ENCODE peak calls at places on chromosome 9, in four cellular contexts. H is IMR-90, C is A549, Z is K562. A is an unnamed sample.

GRCh38 chr9:128881627-128881883 is 195 bp downstream of the KYAT1 start:
- DNase-seq in C (no peak), Z (no peak), H (no peak), A (no peak)

GRCh38 chr9:69466151-69466550 is 141.1 kb downstream of the ENTREP1 start:
- DNase-seq in C (no peak), H (peak; percentile 84), Z (no peak), A (no peak)

GRCh38 chr9:92669527-92669889 is 423 bp downstream of the IPPK start:
- DNase-seq in C (no peak), H (no peak), Z (peak; percentile 58), A (no peak)

GRCh38 chr9:137705443-137705863 is 86.6 kb downstream of the EHMT1 start:
- DNase-seq in Z (no peak), H (no peak), C (no peak), A (no peak)

GRCh38 chr9:126788631-126789349 is 16.1 kb upstream of the ZBTB43 start:
- DNase-seq in Z (no peak), H (peak; percentile 57), C (peak; percentile 63), A (no peak)

GRCh38 chr9:95784318-95784717 is 91.2 kb upstream of the ERCC6L2 start:
- DNase-seq in Z (no peak), H (no peak), C (no peak), A (no peak)

GRCh38 chr9:137989156-137989555 is 111.6 kb downstream of the CACNA1B start:
- DNase-seq in H (no peak), Z (no peak), C (no peak), A (no peak)

GRCh38 chr9:112245126-112245525 is 70.0 kb upstream of the SUSD1 start:
- DNase-seq in Z (no peak), H (no peak), C (no peak), A (no peak)

GRCh38 chr9:18296702-18297531 is 177.0 kb upstream of the ADAMTSL1 start:
- DNase-seq in H (peak; percentile 53), Z (no peak), C (no peak), A (no peak)

GRCh38 chr9:12785251-12785880 is 10.5 kb downstream of the LURAP1L start:
- DNase-seq in H (peak; percentile 55), C (peak; percentile 86), Z (no peak), A (no peak)

GRCh38 chr9:6068983-6069382 is 53.6 kb upstream of the RANBP6 start:
- DNase-seq in H (no peak), C (no peak), Z (no peak), A (no peak)

GRCh38 chr9:90870646-90871326 is 69.2 kb downstream of the SYK start:
- DNase-seq in Z (peak; percentile 21), C (peak; percentile 37), H (peak; percentile 44), A (peak; percentile 25)

GRCh38 chr9:137607141-137607857 is 1.8 kb downstream of the ARRDC1 start:
- DNase-seq in Z (no peak), H (peak; percentile 33), C (no peak), A (no peak)

GRCh38 chr9:34403554-34404380 is 27.1 kb upstream of the MYORG start:
- DNase-seq in C (peak; percentile 66), H (peak; percentile 68), Z (peak; percentile 73), A (peak; percentile 50)

GRCh38 chr9:90012825-90013425 is 408.1 kb downstream of the GADD45G start:
- DNase-seq in C (no peak), Z (no peak), H (no peak), A (no peak)

GRCh38 chr9:30851600-30851999 is 1532.8 kb upstream of the ACO1 start:
- DNase-seq in C (no peak), Z (no peak), H (no peak), A (no peak)

GRCh38 chr9:80811662-80812061 is 877.7 kb downstream of the TLE1 start:
- DNase-seq in C (no peak), H (no peak), Z (no peak), A (no peak)

GRCh38 chr9:101235105-101235866 is 149.5 kb downstream of the BAAT start:
- DNase-seq in C (peak; percentile 35), H (no peak), Z (peak; percentile 17), A (peak; percentile 45)

GRCh38 chr9:34600908-34601307 is 11.0 kb downstream of the RPP25L start:
- DNase-seq in H (no peak), Z (no peak), C (no peak), A (no peak)

GRCh38 chr9:81632599-81632998 is 56.7 kb downstream of the TLE1 start:
- DNase-seq in C (peak; percentile 54), H (peak; percentile 94), Z (no peak), A (no peak)

GRCh38 chr9:68523367-68523936 is 17.2 kb downstream of the TMEM252 start:
- DNase-seq in H (no peak), C (no peak), Z (no peak), A (no peak)

GRCh38 chr9:71655778-71656177 is 112.5 kb downstream of the CEMIP2 start:
- DNase-seq in H (no peak), Z (no peak), C (no peak), A (no peak)

GRCh38 chr9:89701221-89701798 is 96.5 kb downstream of the GADD45G start:
- DNase-seq in Z (no peak), H (no peak), C (no peak), A (no peak)

GRCh38 chr9:6270896-6271295 is 55.3 kb downstream of the IL33 start:
- DNase-seq in C (no peak), H (no peak), Z (no peak), A (no peak)

GRCh38 chr9:38708759-38709158 is 11.2 kb downstream of the FAM240B start:
- DNase-seq in C (no peak), Z (no peak), H (no peak), A (no peak)

GRCh38 chr9:98778251-98778650 is 18.1 kb downstream of the ANKS6 start:
- DNase-seq in H (no peak), Z (no peak), C (no peak), A (no peak)

GRCh38 chr9:21323091-21323490 is 12.1 kb downstream of the KLHL9 start:
- DNase-seq in Z (no peak), C (no peak), H (no peak), A (no peak)
- TF ChIP-seq MAZ in Z (no peak), C (no peak), H (no peak), A (no peak)

DNA sequence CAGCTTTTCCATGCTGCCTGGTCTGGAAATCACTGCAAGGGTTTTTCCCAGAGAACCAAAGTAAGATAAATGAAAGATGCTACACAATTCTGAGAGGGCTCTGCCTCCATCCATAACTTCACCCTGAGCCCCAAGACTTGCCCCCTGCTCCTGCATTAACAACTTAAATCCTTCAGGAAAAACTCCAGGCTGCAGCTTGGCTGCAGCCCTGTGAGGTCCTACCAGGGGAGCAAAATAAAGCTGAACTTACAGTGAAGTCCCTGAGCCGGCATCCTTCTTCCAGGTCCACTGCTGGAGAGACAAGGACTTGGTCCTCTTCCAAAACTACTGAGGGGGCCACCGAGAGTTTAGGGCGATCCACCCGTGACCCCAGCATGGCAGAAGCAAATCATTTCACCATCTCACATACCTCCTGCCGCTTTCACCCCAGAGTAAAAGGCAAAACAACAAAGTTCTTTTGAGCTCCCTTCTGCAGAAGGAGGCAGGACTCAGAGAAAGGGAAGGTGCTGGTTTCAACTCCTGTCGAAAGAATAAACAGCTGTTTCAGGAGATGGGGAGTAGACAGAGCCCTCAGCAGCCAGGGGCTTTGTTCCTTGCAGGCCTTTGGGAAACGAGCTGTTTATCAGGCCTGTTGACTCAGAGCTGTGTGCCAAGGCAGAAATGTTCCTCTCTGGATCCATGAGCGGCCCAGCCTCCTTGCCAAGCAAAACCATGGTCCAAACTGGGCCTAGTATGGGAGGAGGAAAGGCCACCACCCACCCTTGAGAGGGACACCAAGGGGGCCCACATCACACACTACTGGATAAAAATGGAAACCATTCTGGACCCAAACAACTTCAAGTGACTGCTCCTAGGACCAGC is 20.6 kb downstream of the GGTA1 start:
- DNase-seq in H (no peak), C (no peak), Z (no peak), A (no peak)
- TF ChIP-seq MAZ in H (no peak), C (no peak), Z (no peak), A (no peak)

GRCh38 chr9:653421-653820 is 188.1 kb upstream of the DMRT1 start:
- DNase-seq in Z (no peak), H (no peak), C (no peak), A (no peak)
- TF ChIP-seq MAZ in Z (no peak), H (no peak), C (no peak), A (no peak)

DNA sequence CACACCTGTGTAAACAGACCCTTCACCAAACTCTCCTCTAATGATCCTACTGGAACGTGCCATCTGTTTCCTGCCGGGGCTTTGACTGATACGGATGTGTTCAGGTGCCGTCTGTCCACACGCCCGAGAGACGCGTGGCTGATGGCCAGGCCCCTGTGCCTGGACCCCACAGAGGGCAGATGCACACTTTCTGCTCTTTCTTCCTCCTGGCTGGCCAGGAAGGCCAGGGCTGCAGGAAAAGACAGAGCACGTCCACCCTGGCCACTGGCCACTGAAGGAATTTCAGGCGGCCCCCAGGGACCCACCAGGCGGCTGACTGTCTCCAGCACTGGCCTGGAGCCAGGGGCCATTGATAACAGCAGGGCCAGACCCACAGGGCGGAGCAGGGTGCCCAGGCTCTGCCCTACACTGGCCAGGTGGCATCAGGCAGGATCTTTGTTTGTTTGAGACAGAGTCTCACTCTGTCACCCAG is 3.6 kb upstream of the ENG start:
- DNase-seq in H (no peak), Z (no peak), C (no peak), A (no peak)
- TF ChIP-seq MAZ in H (no peak), Z (no peak), C (no peak), A (no peak)

GRCh38 chr9:131735238-131736181 is 4.4 kb downstream of the RAPGEF1 start:
- DNase-seq in Z (no peak), C (peak; percentile 86), H (no peak), A (peak; percentile 94)
- TF ChIP-seq MAZ in Z (no peak), C (no peak), H (no peak), A (no peak)

GRCh38 chr9:79700607-79701330 is 129.0 kb downstream of the TLE4 start:
- DNase-seq in Z (no peak), C (no peak), H (peak; percentile 21), A (no peak)
- TF ChIP-seq MAZ in Z (no peak), C (no peak), H (no peak), A (no peak)

DNA sequence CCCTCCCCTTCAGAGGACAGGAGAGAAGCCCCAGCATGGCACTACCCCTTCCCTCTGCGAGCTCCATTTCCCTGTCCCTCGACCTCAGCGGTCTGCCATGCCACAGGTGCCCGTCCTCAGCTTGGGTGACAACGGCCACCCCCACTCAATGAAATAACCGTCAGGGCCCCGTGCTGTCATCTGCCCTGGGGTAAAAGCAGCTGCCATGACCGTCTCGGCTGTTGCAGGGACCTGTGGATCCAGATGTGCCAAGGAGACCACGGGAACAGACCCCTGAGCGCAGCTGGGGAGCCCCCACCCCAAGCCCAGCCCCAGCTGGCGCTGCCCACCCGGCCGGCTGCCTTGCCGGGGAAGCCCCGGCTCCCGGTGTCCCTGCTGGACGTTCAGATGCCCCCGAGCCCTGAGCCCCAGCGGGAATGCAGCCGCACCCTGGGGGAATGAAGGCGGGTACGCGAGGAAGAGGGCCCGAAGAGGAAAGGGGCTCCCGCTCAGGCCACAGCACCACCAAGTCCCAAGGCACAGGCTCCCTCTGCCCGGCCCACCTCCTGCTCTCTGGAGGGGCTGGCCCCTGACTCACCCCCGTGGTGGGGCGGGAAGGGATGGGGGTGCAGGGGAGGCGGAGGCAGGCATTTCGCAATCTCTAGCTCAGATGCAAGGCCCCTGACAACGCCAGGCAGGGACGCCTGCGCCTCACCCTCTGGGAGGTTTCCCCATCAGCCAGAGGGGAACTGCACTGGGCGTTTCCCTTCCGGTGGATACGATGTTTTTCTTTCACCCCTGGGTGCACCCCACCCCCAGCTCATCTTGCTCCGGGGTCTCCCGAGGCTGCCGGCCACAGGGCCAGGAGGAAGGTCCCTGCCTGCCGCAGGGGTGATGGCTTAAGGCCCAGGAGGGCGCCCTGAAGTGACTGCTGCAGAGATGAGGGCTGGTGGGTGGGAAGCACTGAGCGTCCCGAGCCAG is 49.2 kb downstream of the NACC2 start:
- DNase-seq in Z (no peak), C (no peak), H (peak; percentile 63), A (no peak)
- TF ChIP-seq MAZ in Z (no peak), C (no peak), H (peak; percentile 63), A (no peak)